ENCODE peak calls at places on chromosome 21, in eight cellular contexts. M is MV-4-11; D is effector memory CD8-positive, alpha-beta T cell; H is hippocampal formation; X is T-helper 9 cell; Z is fibroblast of the aortic adventitia; E is BJ; P is IMR-90. S is an unnamed sample.

GRCh38 chr21:32770514-32771133 is 931 bp downstream of the PAXBP1 start:
- DNase-seq in M (no peak), E (no peak), H (no peak), P (peak; percentile 8), X (no peak), D (no peak), Z (no peak), S (peak; percentile 33)

GRCh38 chr21:16330340-16331319 is 600.8 kb downstream of the USP25 start:
- DNase-seq in E (no peak), X (no peak), M (peak; percentile 40), H (peak; percentile 97), D (no peak), Z (peak; percentile 91), P (peak; percentile 75), S (peak; percentile 88)

GRCh38 chr21:35252831-35253230 is 203.7 kb upstream of the RUNX1 start:
- DNase-seq in Z (peak; percentile 30), M (no peak), D (no peak), X (no peak), P (peak; percentile 61), H (no peak), E (no peak), S (peak; percentile 30)

GRCh38 chr21:45981641-45982255 is at the start of gene COL6A1:
- DNase-seq in P (peak; percentile 66), E (no peak), Z (peak; percentile 71), D (no peak), M (peak; percentile 12), X (peak; percentile 40), H (no peak), S (peak; percentile 70)

GRCh38 chr21:45372732-45373355 is 32.1 kb upstream of the COL18A1 start:
- DNase-seq in Z (no peak), E (no peak), H (no peak), D (no peak), M (no peak), P (peak; percentile 22), X (no peak), S (no peak)

GRCh38 chr21:41234574-41234973 is 66.6 kb downstream of the BACE2 start:
- DNase-seq in M (no peak), H (no peak), Z (no peak), P (no peak), X (no peak), D (no peak), E (no peak), S (no peak)

GRCh38 chr21:17514124-17514481 is 1.3 kb downstream of the CXADR start:
- DNase-seq in H (peak; percentile 40), Z (no peak), E (no peak), D (no peak), P (no peak), X (no peak), M (no peak), S (peak; percentile 22)

GRCh38 chr21:36359185-36359584 is 26.0 kb upstream of the CHAF1B start:
- DNase-seq in H (no peak), D (no peak), Z (no peak), P (no peak), X (no peak), E (no peak), M (no peak), S (no peak)

GRCh38 chr21:29771491-29772066 is 168.2 kb downstream of the GRIK1 start:
- DNase-seq in E (no peak), X (no peak), D (no peak), H (no peak), P (no peak), M (no peak), Z (no peak), S (no peak)

GRCh38 chr21:41605178-41605933 is 97.4 kb upstream of the TMPRSS2 start:
- DNase-seq in E (no peak), D (no peak), M (no peak), X (no peak), P (no peak), H (no peak), Z (no peak), S (no peak)

GRCh38 chr21:41769521-41769920 is 2.7 kb upstream of the RIPK4 start:
- DNase-seq in X (no peak), M (no peak), D (no peak), P (no peak), H (no peak), E (no peak), Z (no peak), S (no peak)

GRCh38 chr21:26469789-26470188 is 103.3 kb downstream of the CYYR1 start:
- DNase-seq in M (peak; percentile 99), H (peak; percentile 50), D (no peak), X (no peak), P (peak; percentile 50), Z (peak; percentile 88), E (peak; percentile 67), S (peak; percentile 71)

GRCh38 chr21:33688343-33688742 is 46.0 kb downstream of the ITSN1 start:
- DNase-seq in D (no peak), Z (peak; percentile 49), P (no peak), M (no peak), H (no peak), E (peak; percentile 58), X (no peak), S (no peak)

GRCh38 chr21:31977816-31978215 is 105.0 kb downstream of the HUNK start:
- DNase-seq in M (no peak), X (no peak), Z (no peak), D (no peak), H (no peak), P (no peak), E (no peak), S (no peak)

GRCh38 chr21:26169061-26169610 is 1.4 kb downstream of the APP start:
- DNase-seq in E (no peak), D (no peak), Z (peak; percentile 75), X (peak; percentile 3), M (peak; percentile 15), H (peak; percentile 68), P (peak; percentile 71), S (peak; percentile 79)

GRCh38 chr21:15221799-15222386 is 157.1 kb upstream of the NRIP1 start:
- DNase-seq in E (no peak), X (no peak), H (no peak), P (peak; percentile 65), Z (peak; percentile 84), M (peak; percentile 96), D (no peak), S (peak; percentile 59)

GRCh38 chr21:45827881-45828579 is 153.5 kb upstream of the COL6A1 start:
- DNase-seq in Z (no peak), H (no peak), P (no peak), X (no peak), D (no peak), E (no peak), M (no peak), S (no peak)

GRCh38 chr21:29749957-29750356 is 189.8 kb downstream of the GRIK1 start:
- DNase-seq in X (no peak), Z (no peak), E (no peak), M (no peak), P (no peak), D (no peak), H (no peak), S (no peak)

GRCh38 chr21:26769613-26770188 is 75.5 kb downstream of the ADAMTS1 start:
- DNase-seq in M (no peak), P (peak; percentile 73), Z (peak; percentile 83), E (no peak), H (peak; percentile 55), D (no peak), X (no peak), S (peak; percentile 61)

GRCh38 chr21:42685036-42685435 is 31.6 kb downstream of the PDE9A start:
- DNase-seq in H (no peak), D (no peak), P (no peak), M (no peak), X (no peak), Z (no peak), E (no peak), S (no peak)

GRCh38 chr21:25350056-25350455 is 257.2 kb downstream of the MRPL39 start:
- DNase-seq in M (peak; percentile 39), Z (peak; percentile 66), E (no peak), H (no peak), X (no peak), P (peak; percentile 60), D (no peak), S (peak; percentile 61)

GRCh38 chr21:36980280-36981048 is 14.0 kb upstream of the HLCS start:
- DNase-seq in Z (peak; percentile 39), H (no peak), D (no peak), E (no peak), X (no peak), P (no peak), M (no peak), S (peak; percentile 9)

GRCh38 chr21:42395302-42395701 is 550 bp downstream of the TMPRSS3 start:
- DNase-seq in E (no peak), H (no peak), X (no peak), D (no peak), P (no peak), Z (no peak), M (no peak), S (no peak)

S was measured in astrocyte of the spinal cord.